ENCODE peak calls at places on chromosomes 1 and 21, in four cellular contexts. One of them, this sample, is unnamed.

GRCh38 chr1:156115514-156116374 is 1.2 kb downstream of the LMNA start:
- DNase-seq in H9: peak
- DNase-seq in mesendoderm: peak
- DNase-seq in trophoblast cell: peak
- DNase-seq in this sample: peak

GRCh38 chr1:236289492-236290131 is 7.9 kb upstream of the ERO1B start:
- DNase-seq in mesendoderm: no peak
- DNase-seq in H9: no peak
- DNase-seq in trophoblast cell: no peak
- DNase-seq in this sample: no peak

GRCh38 chr1:206563367-206563953 is 48.8 kb downstream of the EIF2D start:
- DNase-seq in trophoblast cell: peak
- DNase-seq in H9: no peak
- DNase-seq in mesendoderm: no peak
- DNase-seq in this sample: no peak

GRCh38 chr1:215517441-215517891 is 49.6 kb upstream of the KCTD3 start:
- DNase-seq in H9: peak
- DNase-seq in mesendoderm: peak
- DNase-seq in trophoblast cell: no peak
- DNase-seq in this sample: peak

GRCh38 chr1:220775238-220775853 is 11.4 kb upstream of the MTARC1 start:
- DNase-seq in trophoblast cell: peak
- DNase-seq in H9: peak
- DNase-seq in mesendoderm: no peak
- DNase-seq in this sample: no peak

GRCh38 chr1:157030728-157031127 is 14.8 kb downstream of the ARHGEF11 start:
- DNase-seq in trophoblast cell: no peak
- DNase-seq in H9: no peak
- DNase-seq in mesendoderm: no peak
- DNase-seq in this sample: no peak

GRCh38 chr1:67980028-67980427 is 70.4 kb downstream of the DIRAS3 start:
- DNase-seq in trophoblast cell: no peak
- DNase-seq in H9: no peak
- DNase-seq in mesendoderm: no peak
- DNase-seq in this sample: no peak

GRCh38 chr1:202279806-202280205 is 61.9 kb downstream of the UBE2T start:
- DNase-seq in trophoblast cell: no peak
- DNase-seq in H9: no peak
- DNase-seq in mesendoderm: no peak
- DNase-seq in this sample: peak

GRCh38 chr1:162943627-162944026 is 82.7 kb upstream of the CCDC190 start:
- DNase-seq in trophoblast cell: no peak
- DNase-seq in mesendoderm: no peak
- DNase-seq in H9: no peak
- DNase-seq in this sample: no peak

GRCh38 chr21:38386967-38387366 is 111.3 kb downstream of the ERG start:
- DNase-seq in mesendoderm: no peak
- DNase-seq in H9: no peak
- DNase-seq in trophoblast cell: no peak
- DNase-seq in this sample: peak

DNA sequence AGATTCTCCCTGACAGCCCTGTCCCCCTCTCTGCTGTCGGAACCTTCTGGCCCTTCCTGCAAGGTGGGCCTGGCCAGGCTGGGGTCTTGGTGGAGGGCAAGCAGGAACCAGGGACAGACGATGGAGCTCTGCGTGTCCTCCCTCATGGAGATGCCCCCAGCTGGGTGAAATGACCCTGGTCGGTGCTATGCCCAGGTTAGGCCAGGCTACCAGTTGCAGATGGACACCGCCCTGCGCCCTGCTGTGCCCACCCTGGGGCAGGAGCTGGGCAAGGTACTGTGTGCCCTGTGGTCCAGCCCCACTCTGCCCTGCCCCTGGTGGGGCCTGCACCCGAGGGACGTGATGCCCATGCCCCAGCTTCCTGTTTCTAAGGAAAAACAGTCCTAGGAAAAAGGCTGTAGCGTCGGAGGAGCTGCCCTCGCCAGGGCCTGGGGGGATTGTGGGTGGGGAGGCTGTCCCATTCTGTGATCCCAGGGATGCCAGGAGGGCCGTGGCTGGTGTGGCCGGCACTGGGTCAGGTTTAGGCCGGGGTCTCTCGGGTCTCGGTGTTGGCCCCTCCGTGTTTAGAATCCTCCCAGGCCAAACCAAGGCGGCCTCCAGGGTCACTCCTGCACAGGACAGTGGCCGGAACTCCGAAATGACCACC is 77.6 kb downstream of the MORN1 start:
- DNase-seq in trophoblast cell: no peak
- DNase-seq in H9: peak
- DNase-seq in mesendoderm: peak
- DNase-seq in this sample: no peak
- H3K9ac ChIP-seq in trophoblast cell: peak
- H3K9ac ChIP-seq in H9: no peak
- H3K9ac ChIP-seq in mesendoderm: peak
- H3K9ac ChIP-seq in this sample: peak

GRCh38 chr21:26153758-26154157 is 16.8 kb downstream of the APP start:
- DNase-seq in trophoblast cell: peak
- DNase-seq in H9: no peak
- DNase-seq in mesendoderm: no peak
- DNase-seq in this sample: no peak
- H3K18ac ChIP-seq in trophoblast cell: no peak
- H3K18ac ChIP-seq in H9: no peak
- H3K18ac ChIP-seq in mesendoderm: no peak
- H3K18ac ChIP-seq in this sample: no peak

GRCh38 chr21:45405271-45405818 is 380 bp downstream of the COL18A1 start:
- DNase-seq in mesendoderm: no peak
- DNase-seq in trophoblast cell: no peak
- DNase-seq in H9: no peak
- DNase-seq in this sample: peak
- H3K9ac ChIP-seq in mesendoderm: peak
- H3K9ac ChIP-seq in trophoblast cell: peak
- H3K9ac ChIP-seq in H9: no peak
- H3K9ac ChIP-seq in this sample: peak

GRCh38 chr1:47210666-47211065 is 20.8 kb upstream of the PDZK1IP1 start:
- DNase-seq in mesendoderm: peak
- DNase-seq in trophoblast cell: peak
- DNase-seq in H9: no peak
- DNase-seq in this sample: no peak

GRCh38 chr1:47213230-47213676 is 18.8 kb downstream of the TAL1 start:
- DNase-seq in H9: no peak
- DNase-seq in trophoblast cell: no peak
- DNase-seq in mesendoderm: no peak
- DNase-seq in this sample: no peak

GRCh38 chr1:47209725-47210330 is 20.0 kb upstream of the PDZK1IP1 start:
- DNase-seq in H9: no peak
- DNase-seq in mesendoderm: no peak
- DNase-seq in trophoblast cell: no peak
- DNase-seq in this sample: no peak

GRCh38 chr1:47212636-47213229 is 19.3 kb downstream of the TAL1 start:
- DNase-seq in trophoblast cell: no peak
- DNase-seq in mesendoderm: no peak
- DNase-seq in H9: no peak
- DNase-seq in this sample: no peak

GRCh38 chr1:47211796-47212269 is 20.2 kb downstream of the TAL1 start:
- DNase-seq in mesendoderm: peak
- DNase-seq in H9: no peak
- DNase-seq in trophoblast cell: no peak
- DNase-seq in this sample: no peak
- H3K18ac ChIP-seq in mesendoderm: no peak
- H3K18ac ChIP-seq in H9: no peak
- H3K18ac ChIP-seq in trophoblast cell: no peak
- H3K18ac ChIP-seq in this sample: no peak

GRCh38 chr1:161185732-161186311 is 8.5 kb upstream of the B4GALT3 start:
- DNase-seq in trophoblast cell: peak
- DNase-seq in H9: no peak
- DNase-seq in mesendoderm: no peak
- DNase-seq in this sample: no peak
- H3K9ac ChIP-seq in trophoblast cell: no peak
- H3K9ac ChIP-seq in H9: no peak
- H3K9ac ChIP-seq in mesendoderm: no peak
- H3K9ac ChIP-seq in this sample: peak

GRCh38 chr1:211632808-211633522 is 42.5 kb downstream of the NEK2 start:
- DNase-seq in trophoblast cell: no peak
- DNase-seq in mesendoderm: no peak
- DNase-seq in H9: no peak
- DNase-seq in this sample: peak
- H3K18ac ChIP-seq in trophoblast cell: no peak
- H3K18ac ChIP-seq in mesendoderm: no peak
- H3K18ac ChIP-seq in H9: no peak
- H3K18ac ChIP-seq in this sample: peak

DNA sequence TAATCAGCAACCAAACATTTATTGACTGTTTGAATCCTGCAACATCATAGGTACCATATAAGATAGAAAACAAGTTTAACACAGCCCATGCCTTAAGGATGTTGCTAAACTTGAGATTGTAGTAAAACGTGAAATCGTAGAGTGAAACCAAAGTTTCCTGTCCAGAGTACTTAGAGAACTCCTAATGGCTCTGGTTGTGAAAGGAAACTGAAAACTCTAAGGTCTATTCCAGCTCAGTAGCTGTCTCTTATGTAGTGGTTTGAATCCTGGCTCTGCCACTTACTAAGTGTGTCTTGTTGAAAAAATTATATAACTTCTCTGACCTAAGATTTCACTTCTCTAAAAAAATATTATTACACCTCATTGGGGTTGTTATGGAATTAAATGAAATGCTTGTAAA is 310.9 kb downstream of the NTNG1 start:
- DNase-seq in mesendoderm: no peak
- DNase-seq in trophoblast cell: no peak
- DNase-seq in H9: no peak
- DNase-seq in this sample: no peak
- H3K9ac ChIP-seq in mesendoderm: no peak
- H3K9ac ChIP-seq in trophoblast cell: no peak
- H3K9ac ChIP-seq in H9: no peak
- H3K9ac ChIP-seq in this sample: no peak

GRCh38 chr1:43348343-43348808 is 10.4 kb upstream of the CDC20 start:
- DNase-seq in H9: no peak
- DNase-seq in mesendoderm: no peak
- DNase-seq in trophoblast cell: no peak
- DNase-seq in this sample: no peak
- H3K18ac ChIP-seq in H9: peak
- H3K18ac ChIP-seq in mesendoderm: peak
- H3K18ac ChIP-seq in trophoblast cell: peak
- H3K18ac ChIP-seq in this sample: peak